ENCODE peak calls at places on chromosomes 5 and 9, in six cellular contexts. X is choroid plexus epithelial cell, L is nephron progenitor cell, M is fibroblast of lung, D is tibial artery, G is upper lobe of right lung. Q is an unnamed sample.
A peak's percentile ranks its signal among the peaks of the same experiment; 100 is the strongest.

GRCh38 chr5:166883016-166883415 is 1408.4 kb upstream of the WWC1 start:
- DNase-seq in L (no peak), G (no peak), X (no peak), M (peak; percentile 38), D (no peak), Q (no peak)

GRCh38 chr5:130337179-130337888 is 433.1 kb downstream of the CHSY3 start:
- DNase-seq in X (peak; percentile 84), L (no peak), G (no peak), D (no peak), M (peak; percentile 84), Q (peak; percentile 87)

GRCh38 chr5:83219495-83219894 is 142.1 kb downstream of the XRCC4 start:
- DNase-seq in X (no peak), D (no peak), G (no peak), L (no peak), M (no peak), Q (no peak)

GRCh38 chr5:143573568-143574170 is 170.2 kb upstream of the NR3C1 start:
- DNase-seq in G (no peak), L (no peak), M (no peak), X (no peak), D (no peak), Q (no peak)

GRCh38 chr9:81565144-81565543 is 124.2 kb downstream of the TLE1 start:
- DNase-seq in L (no peak), D (no peak), X (no peak), G (no peak), M (no peak), Q (no peak)

GRCh38 chr5:26192496-26192895 is 845.9 kb downstream of the CDH9 start:
- DNase-seq in M (no peak), D (no peak), G (no peak), X (peak; percentile 0), L (no peak), Q (no peak)

GRCh38 chr5:14167211-14167845 is 24.2 kb downstream of the TRIO start:
- DNase-seq in X (peak; percentile 61), M (peak; percentile 79), D (no peak), L (no peak), G (no peak), Q (no peak)

GRCh38 chr5:177301503-177302165 is 1.9 kb downstream of the RAB24 start:
- DNase-seq in X (no peak), M (peak; percentile 21), D (no peak), L (no peak), G (no peak), Q (no peak)

DNA sequence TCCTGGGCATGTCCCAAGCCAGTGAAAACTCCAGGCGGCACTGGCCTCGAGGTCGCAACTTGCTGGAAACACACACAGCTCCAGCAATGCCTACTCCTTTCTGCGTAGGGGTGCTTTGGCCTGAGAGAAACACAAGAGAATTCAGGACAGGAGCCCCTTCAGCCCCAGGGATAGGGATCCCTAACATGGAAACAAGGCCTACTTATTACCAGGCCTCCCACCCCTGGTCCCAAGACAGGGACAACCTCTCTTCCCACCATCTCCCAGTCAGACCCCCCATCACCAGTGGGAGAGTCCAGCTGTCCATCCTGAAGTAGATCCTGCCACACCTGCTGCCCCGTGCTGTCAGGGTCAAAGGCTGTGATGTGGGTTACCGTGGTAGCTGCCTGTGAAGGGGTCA is 7.8 kb downstream of the CREB3 start:
- DNase-seq in D (no peak), X (no peak), G (no peak), M (no peak), L (no peak), Q (no peak)
- TF ChIP-seq CTCF in D (no peak), X (no peak), G (no peak), M (no peak), L (no peak), Q (no peak)

GRCh38 chr5:106454651-106455415 is 1215.9 kb downstream of the EFNA5 start:
- DNase-seq in M (peak; percentile 61), L (peak; percentile 28), X (peak; percentile 84), D (no peak), G (no peak), Q (peak; percentile 72)
- TF ChIP-seq CTCF in M (peak; percentile 55), L (peak; percentile 57), X (peak; percentile 87), D (no peak), G (peak; percentile 40), Q (peak; percentile 62)

DNA sequence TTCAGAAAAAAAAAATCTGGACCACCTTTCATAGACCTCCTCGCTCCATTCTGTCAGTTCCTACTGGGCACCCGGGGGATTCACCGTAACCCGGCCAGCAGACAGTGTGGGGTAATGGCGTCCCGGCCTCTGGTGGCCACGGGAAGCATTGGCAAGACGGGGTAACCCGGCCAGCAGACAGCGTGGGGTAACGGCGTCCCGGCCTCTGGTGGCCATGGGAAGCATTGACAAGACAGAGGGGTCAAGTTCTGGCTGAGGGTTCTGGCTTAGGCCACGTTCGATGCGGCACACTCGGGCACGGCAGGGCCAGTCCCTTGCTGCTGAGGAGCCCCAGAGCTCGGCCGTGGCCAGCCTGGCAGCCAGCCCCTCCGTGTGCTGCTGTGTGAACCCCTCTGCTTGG is 116.2 kb upstream of the RAPGEF1 start:
- DNase-seq in X (no peak), L (no peak), G (no peak), M (no peak), D (no peak), Q (no peak)
- TF ChIP-seq CTCF in X (no peak), L (peak; percentile 8), G (no peak), M (no peak), D (no peak), Q (no peak)

GRCh38 chr9:74007833-74008232 is 489.3 kb upstream of the RORB start:
- DNase-seq in M (no peak), X (no peak), D (no peak), L (no peak), G (no peak), Q (no peak)

GRCh38 chr9:74001382-74001781 is 495.8 kb upstream of the RORB start:
- DNase-seq in G (no peak), X (peak; percentile 19), M (peak; percentile 22), D (no peak), L (no peak), Q (no peak)

GRCh38 chr9:74006935-74007334 is 490.2 kb upstream of the RORB start:
- DNase-seq in L (no peak), M (peak; percentile 15), X (peak; percentile 74), G (no peak), D (no peak), Q (no peak)
- TF ChIP-seq CTCF in L (no peak), M (no peak), X (peak; percentile 66), G (no peak), D (no peak), Q (no peak)

DNA sequence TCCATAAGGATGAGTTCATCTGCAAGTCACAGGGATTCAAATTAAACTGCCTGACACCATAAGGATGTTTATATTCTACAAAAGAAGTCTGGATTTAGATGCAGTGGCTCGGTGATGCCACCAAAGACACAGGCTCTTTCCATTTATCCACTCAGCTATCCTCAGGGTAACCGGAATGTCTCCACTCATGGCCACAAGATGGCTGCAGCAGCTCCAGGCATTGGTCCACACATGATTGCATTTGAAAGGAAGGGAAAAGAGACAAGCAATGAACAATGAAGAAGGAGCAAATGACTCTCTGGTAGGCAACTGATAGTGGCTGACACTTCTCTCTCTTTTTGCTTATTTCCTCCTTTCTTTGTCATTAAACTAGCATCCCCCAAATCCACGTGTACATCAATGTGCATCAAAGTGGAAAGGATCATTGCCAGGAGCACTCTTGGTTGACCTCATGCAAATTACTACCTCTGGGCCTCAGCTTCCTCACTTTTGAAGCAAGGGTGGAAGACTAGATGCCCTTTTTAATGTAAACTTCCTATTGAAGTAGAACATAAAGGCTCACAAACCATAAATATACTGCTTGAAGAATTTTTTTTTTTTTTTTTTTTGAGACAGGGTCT is 7.2 kb upstream of the SNX30 start:
- DNase-seq in L (no peak), G (no peak), X (peak; percentile 26), D (no peak), M (no peak), Q (no peak)
- TF ChIP-seq CTCF in L (no peak), G (no peak), X (peak; percentile 35), D (no peak), M (no peak), Q (no peak)

Q was measured in endothelial cell of umbilical vein.